ENCODE peak calls at places on chromosomes 4 and X, in four cellular contexts. One of them, this sample, is unnamed.

GRCh38 chr4:150126880-150127236 is 48.6 kb downstream of the DCLK2 start:
- DNase-seq in IMR-90: peak; percentile 75
- DNase-seq in brain microvascular endothelial cell: peak; percentile 53
- DNase-seq in aorta: no peak
- DNase-seq in this sample: no peak

GRCh38 chr4:166432842-166433241 is 559.8 kb downstream of the TLL1 start:
- DNase-seq in IMR-90: no peak
- DNase-seq in brain microvascular endothelial cell: no peak
- DNase-seq in aorta: no peak
- DNase-seq in this sample: no peak

GRCh38 chr4:145564540-145564939 is 54.6 kb upstream of the MMAA start:
- DNase-seq in IMR-90: no peak
- DNase-seq in brain microvascular endothelial cell: no peak
- DNase-seq in aorta: no peak
- DNase-seq in this sample: no peak

GRCh38 chr4:145912391-145912790 is 26.2 kb downstream of the ZNF827 start:
- DNase-seq in IMR-90: no peak
- DNase-seq in brain microvascular endothelial cell: no peak
- DNase-seq in aorta: no peak
- DNase-seq in this sample: no peak

GRCh38 chr4:126223784-126224407 is 909.1 kb downstream of the FAT4 start:
- DNase-seq in IMR-90: peak; percentile 23
- DNase-seq in brain microvascular endothelial cell: no peak
- DNase-seq in aorta: no peak
- DNase-seq in this sample: no peak

GRCh38 chr4:72902354-72902753 is 167.2 kb downstream of the COX18 start:
- DNase-seq in IMR-90: no peak
- DNase-seq in brain microvascular endothelial cell: no peak
- DNase-seq in aorta: no peak
- DNase-seq in this sample: no peak

GRCh38 chrX:119757979-119758681 is at the start of gene SOWAHD:
- DNase-seq in IMR-90: no peak
- DNase-seq in brain microvascular endothelial cell: no peak
- DNase-seq in aorta: peak; percentile 69
- DNase-seq in this sample: peak; percentile 85

GRCh38 chrX:37906357-37906756 is 59.0 kb upstream of the DYNLT3 start:
- DNase-seq in IMR-90: no peak
- DNase-seq in brain microvascular endothelial cell: no peak
- DNase-seq in aorta: no peak
- DNase-seq in this sample: no peak

GRCh38 chr4:169272265-169272886 is 1.6 kb upstream of the SH3RF1 start:
- DNase-seq in IMR-90: peak; percentile 84
- DNase-seq in brain microvascular endothelial cell: peak; percentile 59
- DNase-seq in aorta: no peak
- DNase-seq in this sample: no peak

GRCh38 chrX:68989865-68990606 is 161.2 kb downstream of the EFNB1 start:
- DNase-seq in IMR-90: peak; percentile 82
- DNase-seq in brain microvascular endothelial cell: peak; percentile 54
- DNase-seq in aorta: peak; percentile 68
- DNase-seq in this sample: peak; percentile 85

GRCh38 chr4:7192252-7193039 is at the start of gene SORCS2:
- DNase-seq in IMR-90: peak; percentile 39
- DNase-seq in brain microvascular endothelial cell: peak; percentile 21
- DNase-seq in aorta: peak; percentile 71
- DNase-seq in this sample: peak; percentile 95

GRCh38 chr4:147899512-147899911 is 167.6 kb downstream of the ARHGAP10 start:
- DNase-seq in IMR-90: peak; percentile 59
- DNase-seq in brain microvascular endothelial cell: no peak
- DNase-seq in aorta: no peak
- DNase-seq in this sample: no peak

GRCh38 chr4:174563399-174563798 is 41.1 kb upstream of the HPGD start:
- DNase-seq in IMR-90: no peak
- DNase-seq in brain microvascular endothelial cell: no peak
- DNase-seq in aorta: no peak
- DNase-seq in this sample: no peak

GRCh38 chr4:182826391-182826790 is 90.8 kb downstream of the DCTD start:
- DNase-seq in IMR-90: no peak
- DNase-seq in brain microvascular endothelial cell: no peak
- DNase-seq in aorta: no peak
- DNase-seq in this sample: peak; percentile 43

GRCh38 chr4:111499291-111499690 is 646.0 kb upstream of the FAM241A start:
- DNase-seq in IMR-90: peak; percentile 61
- DNase-seq in brain microvascular endothelial cell: no peak
- DNase-seq in aorta: no peak
- DNase-seq in this sample: no peak

GRCh38 chrX:93538575-93538974 is 134.8 kb downstream of the NAP1L3 start:
- DNase-seq in IMR-90: no peak
- DNase-seq in brain microvascular endothelial cell: no peak
- DNase-seq in aorta: no peak
- DNase-seq in this sample: peak; percentile 13

GRCh38 chrX:38304010-38304409 is 23.3 kb downstream of the RPGR start:
- DNase-seq in IMR-90: peak; percentile 7
- DNase-seq in brain microvascular endothelial cell: no peak
- DNase-seq in aorta: no peak
- DNase-seq in this sample: no peak

GRCh38 chr4:16225139-16225538 is 1.1 kb downstream of the TAPT1 start:
- DNase-seq in IMR-90: peak; percentile 41
- DNase-seq in brain microvascular endothelial cell: no peak
- DNase-seq in aorta: no peak
- DNase-seq in this sample: no peak

GRCh38 chr4:139951051-139951450 is 202.9 kb downstream of the MAML3 start:
- DNase-seq in IMR-90: no peak
- DNase-seq in brain microvascular endothelial cell: peak; percentile 72
- DNase-seq in aorta: peak; percentile 45
- DNase-seq in this sample: no peak

GRCh38 chr4:81919238-81919637 is 447.5 kb upstream of the RASGEF1B start:
- DNase-seq in IMR-90: peak; percentile 1
- DNase-seq in brain microvascular endothelial cell: peak; percentile 2
- DNase-seq in aorta: no peak
- DNase-seq in this sample: peak; percentile 37

GRCh38 chrX:78708171-78708570 is 39.3 kb upstream of the LPAR4 start:
- DNase-seq in IMR-90: peak; percentile 41
- DNase-seq in brain microvascular endothelial cell: peak; percentile 33
- DNase-seq in aorta: no peak
- DNase-seq in this sample: peak; percentile 11

GRCh38 chrX:24027985-24028384 is 999 bp upstream of the KLHL15 start:
- DNase-seq in IMR-90: no peak
- DNase-seq in brain microvascular endothelial cell: no peak
- DNase-seq in aorta: no peak
- DNase-seq in this sample: peak; percentile 55

GRCh38 chr4:184097240-184097619 is 120.4 kb downstream of the ENPP6 start:
- DNase-seq in IMR-90: no peak
- DNase-seq in brain microvascular endothelial cell: no peak
- DNase-seq in aorta: peak; percentile 81
- DNase-seq in this sample: peak; percentile 89

GRCh38 chr4:80173387-80173786 is 23.9 kb upstream of the PRDM8 start:
- DNase-seq in IMR-90: peak; percentile 88
- DNase-seq in brain microvascular endothelial cell: peak; percentile 75
- DNase-seq in aorta: no peak
- DNase-seq in this sample: no peak

GRCh38 chr4:142778908-142779307 is 67.2 kb downstream of the INPP4B start:
- DNase-seq in IMR-90: peak; percentile 28
- DNase-seq in brain microvascular endothelial cell: no peak
- DNase-seq in aorta: no peak
- DNase-seq in this sample: no peak

GRCh38 chr4:142778430-142778829 is 67.7 kb downstream of the INPP4B start:
- DNase-seq in IMR-90: peak; percentile 74
- DNase-seq in brain microvascular endothelial cell: peak; percentile 30
- DNase-seq in aorta: no peak
- DNase-seq in this sample: no peak

GRCh38 chr4:142777045-142777743 is 68.9 kb downstream of the INPP4B start:
- DNase-seq in IMR-90: no peak
- DNase-seq in brain microvascular endothelial cell: no peak
- DNase-seq in aorta: no peak
- DNase-seq in this sample: no peak

GRCh38 chr4:142773505-142773904 is 72.6 kb downstream of the INPP4B start:
- DNase-seq in IMR-90: no peak
- DNase-seq in brain microvascular endothelial cell: no peak
- DNase-seq in aorta: no peak
- DNase-seq in this sample: no peak
- H3K4me3 ChIP-seq in IMR-90: no peak overlapping the region
- H3K4me3 ChIP-seq in brain microvascular endothelial cell: no peak overlapping the region
- H3K4me3 ChIP-seq in aorta: no peak overlapping the region
- H3K4me3 ChIP-seq in this sample: no peak overlapping the region

DNA sequence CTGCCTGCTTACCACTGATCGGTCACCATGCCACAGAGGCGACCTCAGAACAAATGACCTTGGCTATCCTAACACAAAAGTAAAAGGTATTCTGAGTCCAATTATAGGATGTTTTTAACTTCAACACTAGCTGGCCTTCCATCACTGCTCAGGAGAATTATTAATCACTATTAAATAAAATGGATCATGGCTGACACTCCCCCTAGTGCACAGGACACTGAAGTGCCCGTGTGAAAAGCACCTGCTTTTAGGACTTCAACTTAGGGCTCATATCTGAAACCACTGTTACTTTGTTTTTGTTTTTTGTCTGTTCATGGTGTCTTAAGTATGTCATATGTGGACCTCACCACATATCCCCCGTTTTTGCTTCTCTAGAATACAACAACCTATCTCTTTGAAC is 33.9 kb downstream of the STX18 start:
- DNase-seq in IMR-90: no peak
- DNase-seq in brain microvascular endothelial cell: no peak
- DNase-seq in aorta: no peak
- DNase-seq in this sample: peak; percentile 40
- H3K4me3 ChIP-seq in IMR-90: no peak overlapping the region
- H3K4me3 ChIP-seq in brain microvascular endothelial cell: no peak overlapping the region
- H3K4me3 ChIP-seq in aorta: no peak overlapping the region
- H3K4me3 ChIP-seq in this sample: no peak overlapping the region

GRCh38 chr4:185113340-185113739 is 29.7 kb upstream of the SLC25A4 start:
- DNase-seq in IMR-90: peak; percentile 21
- DNase-seq in brain microvascular endothelial cell: no peak
- DNase-seq in aorta: no peak
- DNase-seq in this sample: no peak

GRCh38 chr4:185112104-185112503 is 31.0 kb upstream of the SLC25A4 start:
- DNase-seq in IMR-90: peak; percentile 96
- DNase-seq in brain microvascular endothelial cell: peak; percentile 93
- DNase-seq in aorta: no peak
- DNase-seq in this sample: no peak

GRCh38 chr4:185119927-185120630 is 23.0 kb upstream of the SLC25A4 start:
- DNase-seq in IMR-90: peak; percentile 27
- DNase-seq in brain microvascular endothelial cell: no peak
- DNase-seq in aorta: no peak
- DNase-seq in this sample: no peak

GRCh38 chr4:185117300-185117934 is 25.6 kb upstream of the SLC25A4 start:
- DNase-seq in IMR-90: no peak
- DNase-seq in brain microvascular endothelial cell: no peak
- DNase-seq in aorta: no peak
- DNase-seq in this sample: no peak

GRCh38 chr4:185115827-185116232 is 27.2 kb upstream of the SLC25A4 start:
- DNase-seq in IMR-90: peak; percentile 94
- DNase-seq in brain microvascular endothelial cell: peak; percentile 83
- DNase-seq in aorta: peak; percentile 55
- DNase-seq in this sample: peak; percentile 77
- H3K4me3 ChIP-seq in IMR-90: no peak overlapping the region
- H3K4me3 ChIP-seq in brain microvascular endothelial cell: no peak overlapping the region
- H3K4me3 ChIP-seq in aorta: no peak overlapping the region
- H3K4me3 ChIP-seq in this sample: no peak overlapping the region

DNA sequence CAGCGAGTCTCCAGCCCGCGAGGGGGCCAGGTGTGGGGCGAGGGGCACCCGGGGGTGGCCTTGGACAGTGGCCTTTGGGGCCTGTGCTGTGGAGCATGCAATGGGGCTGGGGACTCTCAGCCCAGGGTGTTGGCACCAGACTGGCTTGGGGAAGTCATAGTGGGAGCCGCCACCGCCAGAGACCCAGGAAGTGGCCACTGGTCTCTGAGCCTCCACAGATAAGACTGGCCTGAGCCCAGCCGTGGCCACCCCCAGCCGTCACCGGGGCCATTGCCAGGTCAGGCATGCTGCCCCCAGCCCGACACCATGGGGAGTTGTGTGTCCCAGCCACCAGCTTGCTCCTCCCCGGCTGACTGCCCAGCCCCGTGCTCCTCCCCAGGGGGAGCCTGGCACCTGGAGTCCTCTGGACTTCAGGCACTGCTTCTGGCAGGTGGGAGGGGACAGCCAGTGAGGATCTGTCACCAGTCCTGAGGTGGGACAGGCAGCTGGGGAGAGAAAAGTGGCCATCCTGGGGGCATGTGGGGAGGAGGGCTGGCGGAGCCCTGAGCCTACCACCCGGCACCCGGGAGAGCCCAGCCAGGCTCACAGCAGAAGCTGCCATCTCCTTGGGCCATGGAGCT is 32.5 kb downstream of the TACC3 start:
- DNase-seq in IMR-90: no peak
- DNase-seq in brain microvascular endothelial cell: no peak
- DNase-seq in aorta: no peak
- DNase-seq in this sample: no peak
- H3K4me3 ChIP-seq in IMR-90: no peak overlapping the region
- H3K4me3 ChIP-seq in brain microvascular endothelial cell: no peak overlapping the region
- H3K4me3 ChIP-seq in aorta: no peak overlapping the region
- H3K4me3 ChIP-seq in this sample: no peak overlapping the region

GRCh38 chr4:24471623-24472510 is 112.5 kb downstream of the DHX15 start:
- DNase-seq in IMR-90: no peak
- DNase-seq in brain microvascular endothelial cell: no peak
- DNase-seq in aorta: no peak
- DNase-seq in this sample: peak; percentile 86
- H3K4me3 ChIP-seq in IMR-90: peak overlapping the region; percentile 47
- H3K4me3 ChIP-seq in brain microvascular endothelial cell: peak overlapping the region; percentile 72
- H3K4me3 ChIP-seq in aorta: peak overlapping the region; percentile 34
- H3K4me3 ChIP-seq in this sample: peak overlapping the region; percentile 78

DNA sequence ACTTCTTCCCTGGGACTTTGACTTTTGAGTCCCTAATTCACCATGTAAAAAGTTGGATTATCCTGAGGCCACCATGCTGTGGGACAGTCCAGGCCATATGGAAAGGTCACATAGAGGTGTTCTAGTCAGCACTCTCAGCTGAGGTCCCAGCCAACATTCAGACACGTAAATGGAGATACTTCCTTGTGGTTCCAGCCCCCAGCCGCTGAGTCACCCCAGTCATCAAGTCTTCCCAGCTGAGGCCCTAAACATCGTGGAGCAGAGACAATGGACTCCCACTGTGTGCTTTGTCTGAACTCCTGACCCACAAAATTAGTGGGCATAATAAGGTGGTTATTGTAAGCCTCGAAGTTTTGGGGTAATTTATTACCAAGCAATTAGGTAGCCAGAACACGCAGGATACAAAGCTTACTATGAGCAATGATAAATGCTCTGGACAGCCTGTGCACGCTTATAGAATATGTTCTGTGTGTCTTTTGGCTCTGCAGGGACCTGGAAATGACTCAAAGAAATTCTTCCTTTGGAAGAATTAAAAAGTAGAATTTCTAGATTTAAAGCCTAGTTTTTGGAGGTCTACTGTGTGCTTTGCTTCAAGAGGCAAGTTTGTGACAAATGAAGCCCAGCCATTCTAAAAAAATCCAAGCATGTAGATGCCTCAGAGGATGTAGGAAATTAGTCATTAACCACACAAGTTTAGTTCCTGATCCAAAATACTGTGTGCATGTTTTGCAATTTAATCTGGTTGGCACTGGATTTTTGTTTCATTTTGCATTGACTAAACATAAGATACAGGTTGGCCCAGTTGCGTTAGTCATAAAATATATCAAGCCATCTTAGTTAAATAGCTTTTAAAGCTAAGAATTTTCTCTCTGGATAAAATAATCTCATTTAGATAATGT is 33.3 kb upstream of the SLC9A7 start:
- DNase-seq in IMR-90: peak; percentile 92
- DNase-seq in brain microvascular endothelial cell: peak; percentile 91
- DNase-seq in aorta: peak; percentile 59
- DNase-seq in this sample: peak; percentile 17
- H3K4me3 ChIP-seq in IMR-90: no peak overlapping the region
- H3K4me3 ChIP-seq in brain microvascular endothelial cell: no peak overlapping the region
- H3K4me3 ChIP-seq in aorta: no peak overlapping the region
- H3K4me3 ChIP-seq in this sample: no peak overlapping the region